ENCODE peak calls at places on chromosome 14, in ten cellular contexts. One of them, this sample, is unnamed. For H3K36me3, the result is how much of the 10 kb centered on the place peaks cover.

GRCh38 chr14:74613211-74613914 is 1.3 kb upstream of the LTBP2 start:
- DNase-seq in Peyer's patch: no peak
- DNase-seq in CD4-positive, alpha-beta memory T cell: no peak
- DNase-seq in cardiac muscle cell: no peak
- DNase-seq in PC-9: no peak
- DNase-seq in esophagus squamous epithelium: no peak
- DNase-seq in ascending aorta: no peak
- DNase-seq in left ventricle myocardium inferior: no peak
- DNase-seq in sigmoid colon: no peak
- DNase-seq in IMR-90: no peak
- DNase-seq in this sample: no peak

GRCh38 chr14:52706286-52706685 is 714 bp upstream of the PSMC6 start:
- DNase-seq in Peyer's patch: no peak
- DNase-seq in CD4-positive, alpha-beta memory T cell: peak
- DNase-seq in cardiac muscle cell: peak
- DNase-seq in PC-9: no peak
- DNase-seq in esophagus squamous epithelium: no peak
- DNase-seq in ascending aorta: no peak
- DNase-seq in left ventricle myocardium inferior: no peak
- DNase-seq in sigmoid colon: no peak
- DNase-seq in IMR-90: peak
- DNase-seq in this sample: no peak

GRCh38 chr14:31059152-31059924 is 33.2 kb upstream of the STRN3 start:
- DNase-seq in Peyer's patch: no peak
- DNase-seq in CD4-positive, alpha-beta memory T cell: no peak
- DNase-seq in cardiac muscle cell: peak
- DNase-seq in PC-9: no peak
- DNase-seq in esophagus squamous epithelium: no peak
- DNase-seq in ascending aorta: no peak
- DNase-seq in left ventricle myocardium inferior: peak
- DNase-seq in sigmoid colon: no peak
- DNase-seq in IMR-90: peak
- DNase-seq in this sample: peak

GRCh38 chr14:53180272-53181221 is 27.4 kb upstream of the DDHD1 start:
- DNase-seq in Peyer's patch: no peak
- DNase-seq in CD4-positive, alpha-beta memory T cell: peak
- DNase-seq in cardiac muscle cell: peak
- DNase-seq in PC-9: no peak
- DNase-seq in esophagus squamous epithelium: no peak
- DNase-seq in ascending aorta: no peak
- DNase-seq in left ventricle myocardium inferior: no peak
- DNase-seq in sigmoid colon: no peak
- DNase-seq in IMR-90: peak
- DNase-seq in this sample: no peak

GRCh38 chr14:24430682-24431568 is 1.2 kb downstream of the KHNYN start:
- DNase-seq in Peyer's patch: peak
- DNase-seq in CD4-positive, alpha-beta memory T cell: peak
- DNase-seq in cardiac muscle cell: peak
- DNase-seq in PC-9: peak
- DNase-seq in esophagus squamous epithelium: no peak
- DNase-seq in ascending aorta: peak
- DNase-seq in left ventricle myocardium inferior: no peak
- DNase-seq in sigmoid colon: no peak
- DNase-seq in IMR-90: peak
- DNase-seq in this sample: peak

GRCh38 chr14:64082837-64083236 is 211.3 kb downstream of the ESR2 start:
- DNase-seq in Peyer's patch: no peak
- DNase-seq in CD4-positive, alpha-beta memory T cell: no peak
- DNase-seq in cardiac muscle cell: peak
- DNase-seq in PC-9: no peak
- DNase-seq in esophagus squamous epithelium: no peak
- DNase-seq in ascending aorta: peak
- DNase-seq in left ventricle myocardium inferior: no peak
- DNase-seq in sigmoid colon: no peak
- DNase-seq in IMR-90: no peak
- DNase-seq in this sample: no peak

GRCh38 chr14:34965912-34966311 is 16.9 kb upstream of the SRP54 start:
- DNase-seq in Peyer's patch: no peak
- DNase-seq in CD4-positive, alpha-beta memory T cell: no peak
- DNase-seq in cardiac muscle cell: no peak
- DNase-seq in PC-9: no peak
- DNase-seq in esophagus squamous epithelium: no peak
- DNase-seq in ascending aorta: no peak
- DNase-seq in left ventricle myocardium inferior: no peak
- DNase-seq in sigmoid colon: no peak
- DNase-seq in IMR-90: no peak
- DNase-seq in this sample: no peak

GRCh38 chr14:50830044-50830931 is 674 bp downstream of the NIN start:
- DNase-seq in Peyer's patch: peak
- DNase-seq in CD4-positive, alpha-beta memory T cell: peak
- DNase-seq in cardiac muscle cell: peak
- DNase-seq in PC-9: peak
- DNase-seq in esophagus squamous epithelium: no peak
- DNase-seq in ascending aorta: peak
- DNase-seq in left ventricle myocardium inferior: peak
- DNase-seq in sigmoid colon: peak
- DNase-seq in IMR-90: peak
- DNase-seq in this sample: peak

GRCh38 chr14:56065621-56066295 is 52.5 kb upstream of the PELI2 start:
- DNase-seq in Peyer's patch: no peak
- DNase-seq in CD4-positive, alpha-beta memory T cell: no peak
- DNase-seq in cardiac muscle cell: no peak
- DNase-seq in PC-9: no peak
- DNase-seq in esophagus squamous epithelium: no peak
- DNase-seq in ascending aorta: no peak
- DNase-seq in left ventricle myocardium inferior: no peak
- DNase-seq in sigmoid colon: no peak
- DNase-seq in IMR-90: no peak
- DNase-seq in this sample: no peak

GRCh38 chr14:59229653-59230406 is 41.4 kb downstream of the DAAM1 start:
- DNase-seq in Peyer's patch: no peak
- DNase-seq in CD4-positive, alpha-beta memory T cell: peak
- DNase-seq in cardiac muscle cell: no peak
- DNase-seq in PC-9: no peak
- DNase-seq in esophagus squamous epithelium: no peak
- DNase-seq in ascending aorta: no peak
- DNase-seq in left ventricle myocardium inferior: no peak
- DNase-seq in sigmoid colon: no peak
- DNase-seq in IMR-90: no peak
- DNase-seq in this sample: no peak

GRCh38 chr14:72565917-72566316 is 328.0 kb downstream of the DPF3 start:
- DNase-seq in Peyer's patch: no peak
- DNase-seq in CD4-positive, alpha-beta memory T cell: no peak
- DNase-seq in cardiac muscle cell: no peak
- DNase-seq in PC-9: no peak
- DNase-seq in esophagus squamous epithelium: no peak
- DNase-seq in ascending aorta: no peak
- DNase-seq in left ventricle myocardium inferior: no peak
- DNase-seq in sigmoid colon: peak
- DNase-seq in IMR-90: no peak
- DNase-seq in this sample: no peak

GRCh38 chr14:76937181-76938091 is 91.1 kb downstream of the IRF2BPL start:
- DNase-seq in Peyer's patch: no peak
- DNase-seq in CD4-positive, alpha-beta memory T cell: no peak
- DNase-seq in cardiac muscle cell: peak
- DNase-seq in PC-9: no peak
- DNase-seq in esophagus squamous epithelium: no peak
- DNase-seq in ascending aorta: peak
- DNase-seq in left ventricle myocardium inferior: peak
- DNase-seq in sigmoid colon: no peak
- DNase-seq in IMR-90: peak
- DNase-seq in this sample: peak

DNA sequence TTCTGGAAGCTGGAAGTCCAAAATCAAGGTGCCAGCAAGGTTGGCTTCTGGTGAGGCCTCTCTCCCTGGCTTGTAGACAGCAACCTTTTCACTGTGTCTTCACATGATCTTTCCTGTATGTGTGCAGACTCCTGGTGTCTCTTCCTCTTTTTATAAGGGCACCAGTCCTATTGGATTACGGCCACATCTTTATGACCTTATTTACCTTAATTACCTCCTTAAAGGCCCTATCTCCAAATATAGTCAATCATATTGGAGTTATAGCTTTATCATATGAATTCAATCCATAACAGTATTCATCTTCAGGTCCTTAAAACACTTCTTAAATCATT is 21.2 kb upstream of the GARIN2 start:
- DNase-seq in Peyer's patch: no peak
- DNase-seq in CD4-positive, alpha-beta memory T cell: no peak
- DNase-seq in cardiac muscle cell: no peak
- DNase-seq in PC-9: no peak
- DNase-seq in esophagus squamous epithelium: no peak
- DNase-seq in ascending aorta: no peak
- DNase-seq in left ventricle myocardium inferior: no peak
- DNase-seq in sigmoid colon: no peak
- DNase-seq in IMR-90: no peak
- DNase-seq in this sample: no peak
- H3K36me3 ChIP-seq in Peyer's patch: under half
- H3K36me3 ChIP-seq in CD4-positive, alpha-beta memory T cell: under half
- H3K36me3 ChIP-seq in cardiac muscle cell: under half
- H3K36me3 ChIP-seq in PC-9: under half
- H3K36me3 ChIP-seq in esophagus squamous epithelium: under half
- H3K36me3 ChIP-seq in ascending aorta: under half
- H3K36me3 ChIP-seq in left ventricle myocardium inferior: under half
- H3K36me3 ChIP-seq in sigmoid colon: under half
- H3K36me3 ChIP-seq in IMR-90: under half
- H3K36me3 ChIP-seq in this sample: under half

DNA sequence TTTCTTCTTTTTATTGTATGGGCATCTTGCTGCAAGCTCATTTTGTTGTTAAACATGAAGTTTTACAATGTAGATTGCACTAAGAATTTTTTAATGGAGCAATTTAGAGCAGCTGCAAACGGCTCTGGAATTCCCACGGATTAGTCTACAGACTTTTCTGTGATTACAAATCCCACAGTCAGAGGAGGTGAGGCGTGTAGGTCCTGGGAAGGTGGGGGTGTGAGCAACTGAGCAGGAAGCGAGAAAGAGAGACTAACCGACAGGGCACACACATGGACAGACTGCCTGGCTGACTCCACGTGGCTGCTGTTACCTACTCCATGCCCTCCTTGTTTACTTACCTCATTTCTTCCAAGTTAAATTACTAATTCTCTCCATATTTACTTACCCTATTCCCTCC is 348.5 kb downstream of the NPAS3 start:
- DNase-seq in Peyer's patch: no peak
- DNase-seq in CD4-positive, alpha-beta memory T cell: no peak
- DNase-seq in cardiac muscle cell: no peak
- DNase-seq in PC-9: no peak
- DNase-seq in esophagus squamous epithelium: no peak
- DNase-seq in ascending aorta: no peak
- DNase-seq in left ventricle myocardium inferior: no peak
- DNase-seq in sigmoid colon: no peak
- DNase-seq in IMR-90: no peak
- DNase-seq in this sample: no peak
- H3K36me3 ChIP-seq in Peyer's patch: under half
- H3K36me3 ChIP-seq in CD4-positive, alpha-beta memory T cell: under half
- H3K36me3 ChIP-seq in cardiac muscle cell: under half
- H3K36me3 ChIP-seq in PC-9: under half
- H3K36me3 ChIP-seq in esophagus squamous epithelium: under half
- H3K36me3 ChIP-seq in ascending aorta: under half
- H3K36me3 ChIP-seq in left ventricle myocardium inferior: under half
- H3K36me3 ChIP-seq in sigmoid colon: under half
- H3K36me3 ChIP-seq in IMR-90: under half
- H3K36me3 ChIP-seq in this sample: under half

DNA sequence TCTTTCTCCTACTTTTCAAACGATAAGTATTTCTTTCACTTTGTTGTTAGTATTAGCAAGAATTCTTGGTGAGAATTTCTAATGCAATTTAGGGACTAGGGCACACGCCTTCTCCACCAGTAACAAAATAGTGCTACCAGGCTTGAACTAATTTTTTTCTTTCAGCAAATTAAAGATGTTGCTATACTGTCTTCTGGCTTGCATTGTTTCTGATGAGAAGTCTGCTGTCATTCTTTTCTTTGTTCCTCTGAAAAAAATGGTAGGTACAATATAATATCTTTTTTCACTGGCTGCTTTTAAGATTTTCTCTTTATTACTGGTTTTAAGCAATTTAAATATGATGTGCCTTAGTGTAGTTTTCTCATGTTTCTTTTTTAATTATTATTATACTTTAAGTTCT is 171.2 kb downstream of the PCNX1 start:
- DNase-seq in Peyer's patch: no peak
- DNase-seq in CD4-positive, alpha-beta memory T cell: no peak
- DNase-seq in cardiac muscle cell: no peak
- DNase-seq in PC-9: no peak
- DNase-seq in esophagus squamous epithelium: no peak
- DNase-seq in ascending aorta: no peak
- DNase-seq in left ventricle myocardium inferior: no peak
- DNase-seq in sigmoid colon: no peak
- DNase-seq in IMR-90: no peak
- DNase-seq in this sample: no peak
- H3K36me3 ChIP-seq in Peyer's patch: half or more
- H3K36me3 ChIP-seq in CD4-positive, alpha-beta memory T cell: under half
- H3K36me3 ChIP-seq in cardiac muscle cell: under half
- H3K36me3 ChIP-seq in PC-9: under half
- H3K36me3 ChIP-seq in esophagus squamous epithelium: under half
- H3K36me3 ChIP-seq in ascending aorta: under half
- H3K36me3 ChIP-seq in left ventricle myocardium inferior: half or more
- H3K36me3 ChIP-seq in sigmoid colon: under half
- H3K36me3 ChIP-seq in IMR-90: under half
- H3K36me3 ChIP-seq in this sample: half or more

GRCh38 chr14:99907761-99908652 is 114.8 kb downstream of the EML1 start:
- DNase-seq in Peyer's patch: no peak
- DNase-seq in CD4-positive, alpha-beta memory T cell: no peak
- DNase-seq in cardiac muscle cell: no peak
- DNase-seq in PC-9: no peak
- DNase-seq in esophagus squamous epithelium: no peak
- DNase-seq in ascending aorta: peak
- DNase-seq in left ventricle myocardium inferior: no peak
- DNase-seq in sigmoid colon: no peak
- DNase-seq in IMR-90: no peak
- DNase-seq in this sample: no peak

GRCh38 chr14:99908653-99909250 is 115.5 kb downstream of the EML1 start:
- DNase-seq in Peyer's patch: no peak
- DNase-seq in CD4-positive, alpha-beta memory T cell: no peak
- DNase-seq in cardiac muscle cell: no peak
- DNase-seq in PC-9: no peak
- DNase-seq in esophagus squamous epithelium: no peak
- DNase-seq in ascending aorta: peak
- DNase-seq in left ventricle myocardium inferior: no peak
- DNase-seq in sigmoid colon: no peak
- DNase-seq in IMR-90: no peak
- DNase-seq in this sample: no peak

GRCh38 chr14:99909500-99910064 is 116.4 kb downstream of the EML1 start:
- DNase-seq in Peyer's patch: no peak
- DNase-seq in CD4-positive, alpha-beta memory T cell: no peak
- DNase-seq in cardiac muscle cell: no peak
- DNase-seq in PC-9: no peak
- DNase-seq in esophagus squamous epithelium: no peak
- DNase-seq in ascending aorta: no peak
- DNase-seq in left ventricle myocardium inferior: no peak
- DNase-seq in sigmoid colon: no peak
- DNase-seq in IMR-90: no peak
- DNase-seq in this sample: no peak

GRCh38 chr14:99915305-99916090 is 122.3 kb downstream of the EML1 start:
- DNase-seq in Peyer's patch: no peak
- DNase-seq in CD4-positive, alpha-beta memory T cell: no peak
- DNase-seq in cardiac muscle cell: no peak
- DNase-seq in PC-9: no peak
- DNase-seq in esophagus squamous epithelium: no peak
- DNase-seq in ascending aorta: peak
- DNase-seq in left ventricle myocardium inferior: no peak
- DNase-seq in sigmoid colon: no peak
- DNase-seq in IMR-90: no peak
- DNase-seq in this sample: no peak

GRCh38 chr14:99910337-99911268 is 117.4 kb downstream of the EML1 start:
- DNase-seq in Peyer's patch: no peak
- DNase-seq in CD4-positive, alpha-beta memory T cell: no peak
- DNase-seq in cardiac muscle cell: peak
- DNase-seq in PC-9: no peak
- DNase-seq in esophagus squamous epithelium: no peak
- DNase-seq in ascending aorta: no peak
- DNase-seq in left ventricle myocardium inferior: no peak
- DNase-seq in sigmoid colon: no peak
- DNase-seq in IMR-90: peak
- DNase-seq in this sample: no peak
- H3K36me3 ChIP-seq in Peyer's patch: under half
- H3K36me3 ChIP-seq in CD4-positive, alpha-beta memory T cell: under half
- H3K36me3 ChIP-seq in cardiac muscle cell: under half
- H3K36me3 ChIP-seq in PC-9: under half
- H3K36me3 ChIP-seq in esophagus squamous epithelium: under half
- H3K36me3 ChIP-seq in ascending aorta: under half
- H3K36me3 ChIP-seq in left ventricle myocardium inferior: half or more
- H3K36me3 ChIP-seq in sigmoid colon: under half
- H3K36me3 ChIP-seq in IMR-90: under half
- H3K36me3 ChIP-seq in this sample: under half

This sample was measured in right atrium auricular region.